ENCODE peak calls at places on chromosomes 5 and 9, in four cellular contexts. M is HCT116, X is K562, P is HepG2. G is an unnamed sample.

GRCh38 chr5:68432682-68433081 is 217.1 kb downstream of the PIK3R1 start:
- DNase-seq in M (peak), P (no peak), X (no peak), G (no peak)

GRCh38 chr5:7686794-7687193 is 164.1 kb downstream of the CFAP90 start:
- DNase-seq in P (no peak), X (no peak), M (no peak), G (no peak)

GRCh38 chr9:105114956-105115728 is 129.3 kb upstream of the SLC44A1 start:
- DNase-seq in X (no peak), P (no peak), M (no peak), G (no peak)

GRCh38 chr9:79687131-79687447 is 115.3 kb downstream of the TLE4 start:
- DNase-seq in X (no peak), P (no peak), M (no peak), G (no peak)

GRCh38 chr9:9389904-9390303 is 1222.9 kb downstream of the PTPRD start:
- DNase-seq in M (no peak), P (no peak), X (no peak), G (no peak)

GRCh38 chr5:3522491-3522890 is 73.1 kb upstream of the IRX1 start:
- DNase-seq in M (no peak), X (no peak), P (no peak), G (no peak)

GRCh38 chr5:53287573-53287972 is 178.0 kb upstream of the MOCS2 start:
- DNase-seq in M (no peak), P (no peak), X (no peak), G (no peak)

GRCh38 chr5:60959156-60959555 is 14.2 kb downstream of the NDUFAF2 start:
- DNase-seq in P (no peak), X (no peak), M (peak), G (no peak)

GRCh38 chr5:10801931-10802674 is 41.1 kb upstream of the DAP start:
- DNase-seq in X (no peak), M (no peak), P (no peak), G (peak)

GRCh38 chr5:149636861-149637246 is 55.6 kb downstream of the ARHGEF37 start:
- DNase-seq in M (peak), X (peak), P (peak), G (peak)

GRCh38 chr9:88280816-88281382 is 107.3 kb upstream of the SPIN1 start:
- DNase-seq in X (no peak), P (no peak), M (no peak), G (no peak)

GRCh38 chr5:132205385-132206125 is 22.1 kb downstream of the P4HA2 start:
- DNase-seq in M (no peak), X (no peak), P (no peak), G (no peak)

GRCh38 chr5:65924366-65925093 is 1.8 kb upstream of the ERBIN start:
- DNase-seq in X (no peak), M (no peak), P (peak), G (no peak)

GRCh38 chr9:126663661-126664072 is 49.9 kb downstream of the LMX1B start:
- DNase-seq in X (no peak), M (no peak), P (no peak), G (no peak)

GRCh38 chr5:110751902-110752762 is 13.3 kb downstream of the SLC25A46 start:
- DNase-seq in P (no peak), X (no peak), M (no peak), G (no peak)

GRCh38 chr5:144126707-144127106 is 43.8 kb downstream of the YIPF5 start:
- DNase-seq in P (no peak), X (no peak), M (no peak), G (no peak)

GRCh38 chr9:112009656-112010055 is 113.0 kb downstream of the UGCG start:
- DNase-seq in X (no peak), P (no peak), M (no peak), G (no peak)

GRCh38 chr9:106583751-106584150 is 279.2 kb upstream of the ZNF462 start:
- DNase-seq in X (no peak), P (no peak), M (no peak), G (no peak)

GRCh38 chr9:76717611-76718010 is 46.6 kb upstream of the PCA3 start:
- DNase-seq in X (no peak), P (no peak), M (no peak), G (no peak)

GRCh38 chr9:272251-273213 is 57.9 kb downstream of the DOCK8 start:
- DNase-seq in M (no peak), P (no peak), X (peak), G (no peak)

GRCh38 chr5:78972654-78973428 is 12.3 kb downstream of the ARSB start:
- DNase-seq in P (no peak), M (no peak), X (no peak), G (no peak)

GRCh38 chr9:5493597-5494511 is 16.5 kb upstream of the PDCD1LG2 start:
- DNase-seq in M (no peak), X (peak), P (no peak), G (no peak)

GRCh38 chr9:12833701-12834100 is 58.9 kb downstream of the LURAP1L start:
- DNase-seq in X (no peak), M (no peak), P (no peak), G (no peak)

GRCh38 chr5:112776301-112776856 is 38.7 kb downstream of the APC start:
- DNase-seq in P (no peak), M (no peak), X (no peak), G (no peak)

GRCh38 chr5:151709109-151709735 is 22.5 kb upstream of the SPARC start:
- DNase-seq in P (no peak), X (no peak), M (no peak), G (no peak)

GRCh38 chr9:109968702-109969450 is 188.9 kb downstream of the PALM2AKAP2 start:
- DNase-seq in X (no peak), P (peak), M (no peak), G (peak)

GRCh38 chr9:134655591-134656333 is 14.2 kb downstream of the COL5A1 start:
- DNase-seq in M (no peak), P (no peak), X (no peak), G (no peak)

GRCh38 chr9:71863652-71864051 is 47.3 kb downstream of the ABHD17B start:
- DNase-seq in P (no peak), X (no peak), M (no peak), G (no peak)

GRCh38 chr9:7659766-7660165 is 139.8 kb downstream of the DMAC1 start:
- DNase-seq in P (no peak), X (no peak), M (no peak), G (no peak)

GRCh38 chr9:7653262-7653661 is 146.3 kb downstream of the DMAC1 start:
- DNase-seq in M (no peak), P (no peak), X (no peak), G (no peak)

GRCh38 chr9:7656648-7657047 is 142.9 kb downstream of the DMAC1 start:
- DNase-seq in M (no peak), P (peak), X (no peak), G (no peak)
- TF ChIP-seq TCF7L2 in M (no peak), P (no peak), X (no peak), G (no peak)

GRCh38 chr5:96884995-96885394 is 8.7 kb downstream of the ERAP2 start:
- DNase-seq in X (no peak), M (no peak), P (no peak), G (no peak)

GRCh38 chr5:96881511-96882115 is 5.3 kb downstream of the ERAP2 start:
- DNase-seq in P (no peak), X (no peak), M (no peak), G (no peak)

GRCh38 chr5:96880402-96881164 is 4.3 kb downstream of the ERAP2 start:
- DNase-seq in P (no peak), X (no peak), M (no peak), G (no peak)

GRCh38 chr5:96883871-96884270 is 7.6 kb downstream of the ERAP2 start:
- DNase-seq in P (no peak), X (no peak), M (no peak), G (no peak)

GRCh38 chr5:96885518-96886338 is 9.4 kb downstream of the ERAP2 start:
- DNase-seq in X (no peak), M (no peak), P (no peak), G (no peak)
- H3K4me3 ChIP-seq in X (no peak), M (no peak), P (no peak), G (no peak)

DNA sequence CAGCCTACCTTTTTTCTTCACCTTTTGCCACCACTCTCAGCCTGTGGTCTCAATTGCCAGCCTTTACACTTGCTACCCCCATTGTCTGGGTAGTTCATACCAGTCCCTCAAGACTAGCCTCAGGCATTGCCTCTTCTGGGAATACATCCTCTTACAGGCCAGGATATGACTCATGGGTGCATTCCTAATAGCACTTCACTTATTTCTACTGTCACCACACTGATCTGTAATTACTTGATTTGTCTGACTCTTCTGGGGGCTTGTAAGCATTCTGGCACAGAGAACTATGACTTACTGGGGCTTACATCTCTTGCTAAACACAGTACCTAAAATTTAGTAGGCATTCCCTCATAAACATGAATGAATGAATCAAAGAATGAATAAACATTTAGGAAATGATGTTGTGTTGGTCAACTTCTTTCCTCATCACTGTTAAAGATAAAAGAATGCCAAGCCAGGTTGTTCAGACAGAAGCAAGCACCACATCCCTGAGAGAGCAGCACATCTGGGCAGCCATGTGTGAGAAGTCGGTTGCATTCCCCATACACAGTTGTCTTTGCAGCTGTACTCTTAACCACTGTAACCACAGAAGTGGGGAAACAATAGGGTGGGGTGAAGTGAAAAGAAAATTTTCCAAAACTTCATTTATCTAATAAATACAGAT is 27.6 kb downstream of the IL7R start:
- DNase-seq in M (no peak), P (no peak), X (no peak), G (no peak)
- TF ChIP-seq TCF7L2 in M (no peak), P (no peak), X (no peak), G (no peak)

GRCh38 chr5:76819851-76820280 is 1.0 kb downstream of the F2RL1 start:
- DNase-seq in P (no peak), M (no peak), X (no peak), G (no peak)

GRCh38 chr5:76813982-76814562 is 4.8 kb upstream of the F2RL1 start:
- DNase-seq in M (peak), X (no peak), P (peak), G (no peak)

GRCh38 chr5:76820491-76820890 is 1.7 kb downstream of the F2RL1 start:
- DNase-seq in M (no peak), X (no peak), P (peak), G (no peak)

GRCh38 chr5:76816110-76816831 is 2.6 kb upstream of the F2RL1 start:
- DNase-seq in X (no peak), M (no peak), P (no peak), G (no peak)

GRCh38 chr5:76818844-76819831 is at the start of gene F2RL1:
- DNase-seq in P (peak), X (peak), M (peak), G (no peak)
- H3K4me3 ChIP-seq in P (peak), X (peak), M (peak), G (peak)

GRCh38 chr9:84368593-84368992 is 28.0 kb upstream of the SLC28A3 start:
- DNase-seq in X (no peak), P (no peak), M (no peak), G (no peak)

GRCh38 chr9:84371737-84372136 is 31.2 kb upstream of the SLC28A3 start:
- DNase-seq in M (no peak), X (no peak), P (peak), G (no peak)

GRCh38 chr9:84375954-84376353 is 35.4 kb upstream of the SLC28A3 start:
- DNase-seq in X (no peak), P (no peak), M (no peak), G (no peak)

GRCh38 chr9:84374516-84374915 is 34.0 kb upstream of the SLC28A3 start:
- DNase-seq in X (no peak), P (no peak), M (no peak), G (no peak)

DNA sequence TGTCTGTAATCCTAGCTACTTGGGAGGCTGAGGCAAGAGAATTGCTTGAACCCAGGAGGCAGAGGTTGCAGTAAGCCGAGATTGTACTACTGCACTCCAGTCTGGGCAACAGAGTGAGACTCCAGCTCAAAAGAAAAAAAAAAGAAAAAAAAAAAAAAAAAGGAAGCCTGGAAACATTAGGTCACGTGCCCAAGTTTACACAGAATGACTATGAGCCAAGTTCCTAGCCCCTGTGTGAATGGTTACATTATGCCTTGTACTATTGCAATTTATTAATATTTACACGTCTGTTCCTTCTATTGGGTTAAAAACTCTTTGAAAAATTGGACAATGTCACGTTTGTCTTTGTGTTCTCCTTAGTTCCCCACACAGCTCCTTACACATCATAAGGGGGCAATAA is 33.4 kb upstream of the SLC28A3 start:
- DNase-seq in M (no peak), P (no peak), X (no peak), G (no peak)
- TF ChIP-seq TCF7L2 in M (no peak), P (no peak), X (no peak), G (no peak)

GRCh38 chr5:34842554-34842953 is 3.6 kb downstream of the TTC23L start:
- DNase-seq in X (no peak), M (no peak), P (no peak), G (no peak)
- H3K4me3 ChIP-seq in X (no peak), M (no peak), P (no peak), G (no peak)

DNA sequence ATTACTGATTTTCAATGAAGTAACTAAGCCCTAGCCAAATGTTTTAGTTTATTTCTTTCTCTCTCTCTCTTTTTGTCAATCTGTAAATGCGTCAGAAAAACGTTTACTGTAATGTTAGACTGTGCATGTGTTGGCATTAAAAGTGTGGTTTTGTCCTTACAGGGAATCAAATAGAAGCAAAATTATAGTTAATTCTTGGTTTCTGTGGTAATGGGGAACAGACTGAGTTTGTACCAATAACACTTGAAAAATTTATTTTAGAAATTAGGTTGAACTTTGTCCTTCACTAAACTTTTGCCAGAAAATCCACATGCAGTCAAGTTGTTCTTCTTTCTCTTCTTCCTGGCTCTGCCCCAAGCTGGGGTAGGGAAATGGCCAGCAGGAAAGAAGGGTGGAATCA is 52.8 kb upstream of the RPS23 start:
- DNase-seq in X (no peak), P (no peak), M (no peak), G (no peak)
- TF ChIP-seq TCF7L2 in X (no peak), P (no peak), M (no peak), G (no peak)

DNA sequence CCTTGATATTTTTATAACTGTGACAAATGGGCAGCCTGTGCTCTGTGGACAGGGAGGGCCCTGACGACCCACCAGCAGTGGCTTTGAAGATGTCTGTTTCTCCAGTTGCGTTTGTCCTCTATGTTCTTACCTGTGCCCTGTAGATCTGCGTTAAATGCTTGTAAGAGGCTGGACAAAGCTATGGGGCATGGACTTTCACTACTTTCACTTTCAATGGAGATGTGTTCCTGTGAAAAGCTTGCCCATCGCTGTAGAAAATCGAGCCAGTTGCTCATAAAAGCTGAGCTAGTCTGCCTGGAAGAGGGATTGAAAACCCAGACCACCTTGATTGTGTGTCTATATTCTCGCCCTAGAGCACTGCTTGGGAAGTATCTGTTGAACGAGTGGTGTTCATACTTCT is 74.1 kb downstream of the PSAT1 start:
- DNase-seq in P (no peak), X (no peak), M (no peak), G (no peak)
- H3K4me3 ChIP-seq in P (no peak), X (peak), M (no peak), G (peak)

G was measured in Panc1.